ENCODE peak calls at places on chromosomes 16 and 17, in four cellular contexts. One of them, this sample, is unnamed.

GRCh38 chr17:78142113-78142861 is 3.9 kb upstream of the C17orf99 start:
- DNase-seq in astrocyte of the spinal cord: peak; percentile 55
- DNase-seq in EH: peak; percentile 35
- DNase-seq in heart right ventricle: no peak
- DNase-seq in this sample: peak; percentile 54

GRCh38 chr17:6660101-6660500 is 8.5 kb downstream of the C17orf100 start:
- DNase-seq in astrocyte of the spinal cord: no peak
- DNase-seq in heart right ventricle: no peak
- DNase-seq in EH: no peak
- DNase-seq in this sample: no peak

GRCh38 chr16:19540241-19540970 is 15.1 kb upstream of the VPS35L start:
- DNase-seq in heart right ventricle: no peak
- DNase-seq in astrocyte of the spinal cord: no peak
- DNase-seq in EH: no peak
- DNase-seq in this sample: no peak

GRCh38 chr17:49656247-49656646 is 21.6 kb downstream of the SPOP start:
- DNase-seq in heart right ventricle: no peak
- DNase-seq in EH: no peak
- DNase-seq in astrocyte of the spinal cord: no peak
- DNase-seq in this sample: no peak

GRCh38 chr17:28953444-28954118 is 2.3 kb upstream of the PHF12 start:
- DNase-seq in astrocyte of the spinal cord: peak; percentile 43
- DNase-seq in EH: peak; percentile 42
- DNase-seq in heart right ventricle: no peak
- DNase-seq in this sample: peak; percentile 51

GRCh38 chr17:44008205-44008909 is 3.9 kb downstream of the NAGS start:
- DNase-seq in astrocyte of the spinal cord: no peak
- DNase-seq in heart right ventricle: no peak
- DNase-seq in EH: no peak
- DNase-seq in this sample: no peak

GRCh38 chr16:30875881-30876791 is 17.7 kb downstream of the BCL7C start:
- DNase-seq in heart right ventricle: no peak
- DNase-seq in EH: peak; percentile 40
- DNase-seq in astrocyte of the spinal cord: no peak
- DNase-seq in this sample: peak; percentile 32

GRCh38 chr17:18143044-18143936 is 34.7 kb downstream of the MYO15A start:
- DNase-seq in EH: peak; percentile 26
- DNase-seq in astrocyte of the spinal cord: no peak
- DNase-seq in heart right ventricle: no peak
- DNase-seq in this sample: peak; percentile 41

GRCh38 chr17:65523853-65524664 is 37.4 kb downstream of the AXIN2 start:
- DNase-seq in astrocyte of the spinal cord: no peak
- DNase-seq in EH: no peak
- DNase-seq in heart right ventricle: no peak
- DNase-seq in this sample: peak; percentile 5